ENCODE peak calls at places on chromosomes 12 and 14, in nine cellular contexts. Y, P, S, O, R, Z, B, C and V are unnamed samples.

GRCh38 chr12:6230321-6231110 is 30.3 kb downstream of the CD9 start:
- DNase-seq in P (peak), C (no peak), Z (peak), Y (peak), O (peak), S (no peak), B (peak), R (peak), V (no peak)

GRCh38 chr12:29041621-29042020 is 107.5 kb upstream of the FAR2 start:
- DNase-seq in S (peak), C (peak), P (no peak), Y (no peak), Z (no peak), B (no peak), R (no peak), O (no peak), V (peak)

GRCh38 chr14:22883191-22883976 is at the start of gene REM2:
- DNase-seq in R (no peak), Y (no peak), B (no peak), P (no peak), O (no peak), C (no peak), Z (no peak), S (no peak), V (no peak)

GRCh38 chr12:68267892-68268396 is 14.5 kb upstream of the IL22 start:
- DNase-seq in S (no peak), R (no peak), Y (no peak), Z (no peak), P (no peak), C (no peak), B (no peak), O (no peak), V (no peak)

GRCh38 chr12:57617942-57618341 is 6.7 kb downstream of the ARHGEF25 start:
- DNase-seq in Y (no peak), R (no peak), P (no peak), S (no peak), B (no peak), Z (no peak), C (no peak), O (no peak), V (no peak)

GRCh38 chr12:92629349-92630065 is 73.3 kb upstream of the PLEKHG7 start:
- DNase-seq in B (no peak), S (peak), R (no peak), Y (peak), O (no peak), P (no peak), C (no peak), Z (peak), V (no peak)

GRCh38 chr14:76776306-76777251 is 15.3 kb downstream of the VASH1 start:
- DNase-seq in P (no peak), B (no peak), Z (no peak), R (no peak), O (no peak), S (no peak), C (no peak), Y (no peak), V (no peak)

GRCh38 chr12:41769810-41770209 is 374.9 kb downstream of the GXYLT1 start:
- DNase-seq in C (no peak), P (no peak), B (no peak), O (no peak), Y (no peak), S (no peak), Z (no peak), R (no peak), V (no peak)

GRCh38 chr12:53399896-53400295 is 19.9 kb downstream of the SP1 start:
- DNase-seq in S (no peak), Y (no peak), P (no peak), Z (no peak), O (no peak), C (no peak), B (no peak), R (no peak), V (no peak)

GRCh38 chr12:49777800-49778748 is 36.7 kb downstream of the TMBIM6 start:
- DNase-seq in B (peak), R (no peak), Z (peak), C (peak), P (no peak), S (peak), Y (no peak), O (no peak), V (peak)

GRCh38 chr14:76313861-76314260 is 62.1 kb upstream of the ESRRB start:
- DNase-seq in R (no peak), C (no peak), P (no peak), Y (no peak), O (no peak), S (no peak), B (no peak), Z (no peak), V (no peak)

GRCh38 chr14:92122351-92122677 is 545 bp downstream of the CPSF2 start:
- DNase-seq in O (peak), P (no peak), Z (no peak), C (no peak), B (no peak), S (peak), Y (no peak), R (peak), V (peak)

GRCh38 chr14:92122761-92123160 is 992 bp downstream of the CPSF2 start:
- DNase-seq in R (no peak), Y (no peak), O (peak), C (no peak), S (no peak), B (no peak), Z (no peak), P (no peak), V (no peak)

GRCh38 chr14:92121207-92121669 is 268 bp downstream of the NDUFB1 start:
- DNase-seq in P (peak), O (no peak), S (peak), B (peak), Z (peak), C (no peak), Y (peak), R (no peak), V (peak)

DNA sequence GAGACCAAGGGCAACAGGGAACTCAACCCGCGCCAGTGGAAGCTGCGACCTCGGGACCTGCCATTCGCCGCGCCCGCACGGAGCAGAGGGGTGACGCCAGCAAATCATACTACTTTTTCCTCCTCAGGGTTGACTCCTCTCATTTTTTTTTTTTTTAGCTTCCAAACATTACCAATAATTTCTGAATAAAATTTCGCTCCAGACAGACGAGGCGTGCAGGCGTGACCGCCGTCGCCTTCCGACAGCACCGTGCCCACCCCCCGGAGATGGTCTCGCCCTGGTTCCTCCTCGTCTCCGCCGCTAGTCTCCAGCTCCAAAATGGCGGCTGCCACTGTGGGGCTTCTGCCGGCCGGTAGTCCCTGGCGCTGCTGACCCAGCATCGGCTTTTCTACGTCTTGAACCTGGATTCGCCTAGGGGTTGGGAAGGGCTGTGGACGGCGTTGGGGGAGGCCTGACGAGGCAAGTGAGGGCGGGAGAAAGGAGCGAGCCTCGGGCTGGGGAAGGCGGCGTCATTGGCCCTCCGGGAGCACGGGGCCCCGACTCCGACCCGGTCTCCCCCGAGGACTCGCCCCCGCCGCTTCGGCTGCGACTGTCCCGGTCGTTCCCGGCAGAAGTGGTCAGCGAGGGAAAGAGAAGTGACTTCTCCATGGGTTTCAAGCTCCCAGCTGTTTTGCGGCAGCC is at the start of the genes CPSF2 and NDUFB1:
- DNase-seq in R (peak), S (peak), Y (peak), C (peak), B (peak), P (peak), O (peak), Z (peak), V (peak)
- TF ChIP-seq POLR2A in R (peak), S (peak), Y (peak), C (peak), B (peak), P (no peak), O (peak), Z (no peak), V (peak)

DNA sequence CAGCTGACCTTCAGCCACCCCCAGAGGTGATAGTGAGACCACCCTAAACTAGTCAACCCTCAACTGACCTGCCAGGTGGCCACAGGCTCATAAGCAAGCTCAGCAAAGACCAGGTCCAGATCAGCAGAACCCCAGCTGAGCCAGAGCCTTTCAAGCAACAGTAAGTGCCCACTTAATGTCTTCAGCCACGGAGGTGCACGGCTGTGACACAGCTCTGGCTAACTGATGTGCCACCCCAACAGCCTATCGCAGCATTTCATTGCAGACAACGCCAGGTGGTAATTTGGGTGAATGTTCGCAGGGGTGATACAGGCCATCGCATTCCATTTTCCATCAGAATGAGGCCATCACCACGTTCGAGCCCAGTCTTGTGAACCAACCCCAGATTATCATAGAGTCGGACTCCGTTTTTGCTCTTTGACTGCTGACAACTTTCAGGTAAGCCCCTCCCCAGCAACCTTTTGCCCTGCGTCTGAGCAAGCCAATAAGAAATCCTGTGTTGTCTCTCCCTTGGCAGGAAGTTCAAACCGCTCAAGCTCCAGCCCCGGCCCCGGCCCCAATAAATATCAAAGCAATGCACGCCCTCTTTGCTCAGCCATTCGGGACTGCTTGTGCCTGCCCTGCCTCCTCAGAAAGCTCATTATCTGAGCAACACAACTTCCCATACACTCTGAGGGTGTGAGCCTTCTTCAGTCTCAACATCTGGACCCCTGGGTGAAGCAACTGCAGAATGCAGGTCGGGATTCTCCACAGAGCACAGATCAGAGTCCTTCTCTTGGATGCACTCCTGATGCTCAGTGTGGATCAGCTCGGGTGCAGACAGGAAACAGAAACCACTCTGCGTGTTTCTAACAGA is 44.4 kb downstream of the JAG2 start:
- DNase-seq in Y (no peak), C (no peak), P (no peak), S (no peak), Z (no peak), R (no peak), O (no peak), B (peak), V (no peak)
- TF ChIP-seq POLR2A in Y (no peak), C (no peak), P (no peak), S (no peak), Z (no peak), R (no peak), O (no peak), B (no peak), V (no peak)

GRCh38 chr12:132218519-132218860 is 74.2 kb downstream of the NOC4L start:
- DNase-seq in Y (no peak), Z (no peak), P (no peak), O (no peak), B (no peak), C (no peak), S (no peak), R (no peak), V (no peak)
- TF ChIP-seq POLR2A in Y (no peak), Z (no peak), P (no peak), O (no peak), B (no peak), C (no peak), S (no peak), R (no peak), V (no peak)

DNA sequence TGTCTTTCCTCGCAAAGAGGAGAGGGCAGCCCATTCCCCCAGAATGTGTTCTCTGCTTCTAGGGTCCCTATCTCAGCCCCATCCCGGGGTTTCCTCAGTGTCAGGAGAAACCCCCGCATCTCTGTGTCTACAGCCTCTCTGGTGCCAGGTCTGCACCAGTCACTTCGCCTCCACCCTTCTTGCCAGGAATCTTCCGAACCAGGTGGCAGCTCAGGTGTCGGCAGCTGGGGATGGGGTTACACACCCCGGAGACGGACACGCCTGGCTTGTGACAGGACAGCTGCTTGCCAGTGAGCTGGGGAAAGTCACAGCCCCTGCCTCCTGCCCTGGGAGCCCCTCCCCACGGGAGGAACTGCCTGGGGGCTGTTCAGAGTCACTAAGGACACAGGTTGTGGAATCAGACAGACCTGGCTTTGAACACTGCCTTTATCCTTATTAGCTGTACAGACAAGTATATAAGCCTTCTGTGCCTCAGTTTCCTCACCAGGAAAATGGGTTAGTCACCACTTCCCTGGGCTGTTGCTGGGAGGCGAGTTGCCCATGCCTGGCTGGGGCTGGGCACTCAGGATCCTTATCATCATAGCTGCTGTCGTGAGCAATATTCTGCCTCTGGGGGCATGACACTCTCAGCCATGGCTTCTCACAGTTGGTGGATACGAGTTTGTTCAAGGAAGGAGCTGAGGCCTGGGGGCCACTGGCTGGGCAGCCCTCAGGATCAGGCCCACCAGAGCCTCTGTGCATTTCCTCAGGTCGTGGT is 10.8 kb downstream of the HIP1R start:
- DNase-seq in Z (no peak), R (no peak), C (no peak), P (no peak), Y (no peak), B (no peak), O (no peak), S (no peak), V (no peak)
- TF ChIP-seq POLR2A in Z (no peak), R (no peak), C (no peak), P (no peak), Y (no peak), B (no peak), O (no peak), S (no peak), V (no peak)

GRCh38 chr14:104805941-104806624 is 5.2 kb downstream of the ZBTB42 start:
- DNase-seq in Y (no peak), B (no peak), R (no peak), O (no peak), C (no peak), P (no peak), Z (no peak), S (no peak), V (no peak)

GRCh38 chr14:104803916-104804371 is 3.0 kb downstream of the ZBTB42 start:
- DNase-seq in R (no peak), Z (no peak), B (no peak), S (no peak), C (no peak), O (no peak), P (no peak), Y (no peak), V (peak)

GRCh38 chr14:104804481-104805325 is 3.8 kb downstream of the ZBTB42 start:
- DNase-seq in B (no peak), R (no peak), Y (no peak), Z (no peak), P (no peak), C (no peak), S (no peak), O (no peak), V (no peak)

GRCh38 chr14:104806625-104807465 is 5.9 kb downstream of the ZBTB42 start:
- DNase-seq in R (no peak), O (no peak), C (no peak), S (no peak), Y (no peak), P (no peak), B (no peak), Z (no peak), V (no peak)

DNA sequence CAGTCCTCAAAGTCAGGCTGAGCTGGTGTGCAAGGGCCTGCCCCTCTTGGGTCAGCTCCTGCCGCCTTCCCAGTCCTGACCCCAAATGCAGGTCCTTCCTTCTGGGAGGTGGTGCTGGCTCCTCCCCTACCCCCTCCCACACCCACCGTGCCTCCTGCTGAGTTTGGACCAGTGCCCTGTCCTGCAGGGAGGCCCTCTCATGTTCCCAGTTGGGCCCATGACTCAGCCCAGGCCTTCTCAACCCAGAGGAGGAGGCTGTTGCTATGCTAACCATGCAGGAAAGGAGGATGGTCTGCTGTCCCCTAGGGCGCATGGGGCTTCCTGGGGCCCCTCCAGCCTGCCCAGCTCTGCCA is 4.4 kb downstream of the ZBTB42 start:
- DNase-seq in O (no peak), R (no peak), Z (peak), Y (no peak), B (peak), S (no peak), C (peak), P (no peak), V (peak)
- TF ChIP-seq POLR2A in O (no peak), R (no peak), Z (no peak), Y (no peak), B (no peak), S (no peak), C (no peak), P (no peak), V (no peak)

GRCh38 chr12:132909030-132909368 is 21.6 kb upstream of the CHFR start:
- DNase-seq in P (no peak), C (no peak), R (no peak), Z (no peak), Y (no peak), O (no peak), B (no peak), S (no peak), V (no peak)

GRCh38 chr12:132904718-132905328 is 17.4 kb upstream of the CHFR start:
- DNase-seq in S (peak), P (peak), Y (peak), O (peak), R (peak), B (peak), Z (peak), C (no peak), V (no peak)

GRCh38 chr12:132907216-132907615 is 19.8 kb upstream of the CHFR start:
- DNase-seq in C (no peak), Z (no peak), O (no peak), R (no peak), P (no peak), S (no peak), B (no peak), Y (no peak), V (no peak)

GRCh38 chr12:132908145-132909029 is 21.0 kb upstream of the CHFR start:
- DNase-seq in P (peak), B (peak), R (peak), Z (peak), Y (peak), C (no peak), S (peak), O (peak), V (no peak)
- TF ChIP-seq POLR2A in P (no peak), B (peak), R (no peak), Z (no peak), Y (peak), C (no peak), S (no peak), O (no peak), V (no peak)

GRCh38 chr14:105861985-105862465 is 335.6 kb downstream of the TMEM121 start:
- DNase-seq in Z (peak), P (no peak), S (no peak), Y (no peak), B (no peak), C (no peak), R (peak), O (peak), V (no peak)

GRCh38 chr14:105859717-105860614 is 333.6 kb downstream of the TMEM121 start:
- DNase-seq in R (no peak), S (no peak), P (no peak), C (no peak), Y (no peak), O (no peak), Z (peak), B (peak), V (no peak)

GRCh38 chr14:105858676-105859025 is 332.3 kb downstream of the TMEM121 start:
- DNase-seq in S (no peak), Y (no peak), R (peak), B (no peak), C (no peak), P (no peak), Z (no peak), O (no peak), V (no peak)

GRCh38 chr14:105862581-105863239 is 336.3 kb downstream of the TMEM121 start:
- DNase-seq in B (no peak), Y (no peak), C (no peak), R (peak), O (no peak), Z (peak), S (no peak), P (no peak), V (no peak)

GRCh38 chr14:105860615-105861580 is 334.5 kb downstream of the TMEM121 start:
- DNase-seq in C (no peak), B (peak), P (no peak), Y (no peak), Z (peak), S (no peak), R (peak), O (no peak), V (no peak)
- TF ChIP-seq POLR2A in C (no peak), B (no peak), P (no peak), Y (no peak), Z (no peak), S (no peak), R (peak), O (peak), V (no peak)

DNA sequence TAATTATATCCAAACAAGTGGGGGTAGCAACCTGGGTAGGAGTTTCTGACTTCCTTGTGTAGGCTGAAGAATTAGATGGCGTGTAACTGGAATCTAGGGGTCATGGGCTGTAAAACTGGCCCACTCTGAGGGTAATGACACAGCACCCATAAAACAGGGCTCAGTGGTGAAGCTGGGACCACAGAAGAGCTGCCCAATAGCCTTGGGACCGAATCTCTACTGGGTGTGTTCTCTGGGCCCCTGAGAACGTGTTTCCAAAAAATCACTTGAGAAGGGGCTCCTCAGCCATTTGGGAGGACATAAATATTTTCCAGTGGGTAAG is 3.7 kb downstream of the RNASE8 start:
- DNase-seq in P (no peak), Y (no peak), R (no peak), O (no peak), B (no peak), S (no peak), C (no peak), Z (no peak), V (no peak)
- TF ChIP-seq POLR2A in P (no peak), Y (no peak), R (no peak), O (no peak), B (no peak), S (no peak), C (no peak), Z (no peak), V (no peak)